ENCODE peak calls at places on chromosomes 7 and 10, in four cellular contexts. O is K562, G is GM12878, P is WTC11. V is an unnamed sample.

GRCh38 chr7:31516680-31517079 is 2.8 kb downstream of the ITPRID1 start:
- DNase-seq in G (no peak), P (no peak), O (no peak), V (no peak)

GRCh38 chr10:63866075-63866746 is 345.0 kb downstream of the REEP3 start:
- DNase-seq in G (peak; percentile 5), P (peak; percentile 87), O (peak; percentile 73), V (peak; percentile 27)

GRCh38 chr7:85191383-85191782 is 4.5 kb upstream of the SEMA3D start:
- DNase-seq in P (no peak), G (no peak), O (no peak), V (no peak)

GRCh38 chr7:91034459-91035368 is 229.5 kb upstream of the FZD1 start:
- DNase-seq in O (peak; percentile 32), G (no peak), P (peak; percentile 61), V (peak; percentile 8)

GRCh38 chr7:43585521-43585920 is 2.6 kb downstream of the STK17A start:
- DNase-seq in P (no peak), G (no peak), O (no peak), V (peak; percentile 43)

GRCh38 chr7:5420841-5421625 is 2.6 kb downstream of the TNRC18 start:
- DNase-seq in G (no peak), O (no peak), P (no peak), V (no peak)

GRCh38 chr7:131933890-131934289 is 377.5 kb upstream of the PODXL start:
- DNase-seq in P (no peak), O (no peak), G (no peak), V (no peak)

GRCh38 chr7:41238851-41239331 is 464.0 kb downstream of the INHBA start:
- DNase-seq in P (no peak), O (no peak), G (no peak), V (no peak)

GRCh38 chr10:62652114-62652513 is 152.4 kb upstream of the ADO start:
- DNase-seq in O (no peak), G (no peak), P (no peak), V (no peak)

GRCh38 chr7:134690016-134690415 is 43.4 kb downstream of the BPGM start:
- DNase-seq in G (no peak), P (no peak), O (no peak), V (no peak)

GRCh38 chr10:8043569-8044306 is 10.8 kb upstream of the GATA3 start:
- DNase-seq in O (no peak), P (peak; percentile 73), G (no peak), V (no peak)

GRCh38 chr7:151721694-151722093 is 155.2 kb downstream of the PRKAG2 start:
- DNase-seq in G (no peak), P (no peak), O (peak; percentile 57), V (no peak)

GRCh38 chr10:132391372-132392020 is 5.5 kb upstream of the PWWP2B start:
- DNase-seq in G (no peak), O (no peak), P (no peak), V (no peak)

GRCh38 chr7:36208997-36209813 is 56.2 kb downstream of the EEPD1 start:
- DNase-seq in G (no peak), O (no peak), P (no peak), V (peak; percentile 35)

GRCh38 chr7:1770331-1770730 is 100.3 kb downstream of the ELFN1 start:
- DNase-seq in G (no peak), O (no peak), P (no peak), V (no peak)

GRCh38 chr10:44576715-44577191 is 191.9 kb upstream of the CXCL12 start:
- DNase-seq in O (no peak), G (no peak), P (no peak), V (no peak)

GRCh38 chr7:132004528-132004927 is 448.1 kb upstream of the PODXL start:
- DNase-seq in G (no peak), O (no peak), P (no peak), V (no peak)

GRCh38 chr7:2723138-2723850 is 35.3 kb downstream of the AMZ1 start:
- DNase-seq in O (no peak), G (no peak), P (no peak), V (no peak)

GRCh38 chr10:22712959-22713852 is 1.2 kb downstream of the PIP4K2A start:
- DNase-seq in P (peak; percentile 28), O (peak; percentile 46), G (no peak), V (peak; percentile 29)

GRCh38 chr10:62083868-62084267 is 182.4 kb downstream of the ARID5B start:
- DNase-seq in O (peak; percentile 32), G (no peak), P (no peak), V (no peak)

GRCh38 chr7:11345621-11346020 is 371.9 kb downstream of the PHF14 start:
- DNase-seq in P (no peak), O (no peak), G (no peak), V (no peak)

GRCh38 chr10:100749059-100749308 is 3.6 kb downstream of the PAX2 start:
- DNase-seq in O (no peak), G (no peak), P (no peak), V (no peak)

GRCh38 chr10:15369642-15370211 is 1.4 kb downstream of the FAM171A1 start:
- DNase-seq in P (peak; percentile 16), G (no peak), O (no peak), V (no peak)

GRCh38 chr10:129914153-129914855 is 49.8 kb downstream of the EBF3 start:
- DNase-seq in O (no peak), G (no peak), P (no peak), V (no peak)

GRCh38 chr7:104264281-104264680 is 56.5 kb upstream of the ORC5 start:
- DNase-seq in G (no peak), O (no peak), P (no peak), V (no peak)

GRCh38 chr7:140033036-140033435 is 29.7 kb downstream of the PARP12 start:
- DNase-seq in P (no peak), O (no peak), G (no peak), V (no peak)
- TF ChIP-seq CBFB in P (no peak), O (no peak), G (no peak), V (no peak)

DNA sequence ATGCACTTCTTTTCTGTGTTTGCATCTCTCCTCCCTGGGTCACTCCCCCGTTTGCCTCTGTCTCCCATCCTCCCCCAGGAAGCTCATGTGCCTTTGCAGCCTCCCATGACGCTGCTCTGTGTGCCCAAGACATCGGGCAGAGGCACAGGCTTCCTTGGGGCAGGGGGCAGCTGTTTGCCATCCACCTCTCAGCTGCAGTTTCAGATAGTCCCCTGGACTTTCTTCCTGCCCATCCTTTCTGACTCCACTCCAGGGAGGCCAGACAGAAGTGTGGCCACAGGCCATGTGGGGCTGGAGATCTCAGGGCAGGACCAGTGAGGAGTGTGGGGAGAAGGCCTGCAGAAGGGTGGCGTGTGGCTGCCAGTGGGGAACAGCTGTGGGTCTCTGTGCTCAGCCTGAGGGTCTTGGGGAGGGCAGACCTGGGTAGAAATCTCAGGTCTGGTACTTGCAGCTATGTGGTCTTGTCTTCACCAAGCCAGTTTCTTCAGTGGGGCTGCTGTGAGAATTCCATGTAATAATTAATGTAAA is 10.6 kb upstream of the SAMD8 start:
- DNase-seq in G (no peak), P (no peak), O (no peak), V (no peak)
- TF ChIP-seq CBFB in G (no peak), P (no peak), O (no peak), V (no peak)

DNA sequence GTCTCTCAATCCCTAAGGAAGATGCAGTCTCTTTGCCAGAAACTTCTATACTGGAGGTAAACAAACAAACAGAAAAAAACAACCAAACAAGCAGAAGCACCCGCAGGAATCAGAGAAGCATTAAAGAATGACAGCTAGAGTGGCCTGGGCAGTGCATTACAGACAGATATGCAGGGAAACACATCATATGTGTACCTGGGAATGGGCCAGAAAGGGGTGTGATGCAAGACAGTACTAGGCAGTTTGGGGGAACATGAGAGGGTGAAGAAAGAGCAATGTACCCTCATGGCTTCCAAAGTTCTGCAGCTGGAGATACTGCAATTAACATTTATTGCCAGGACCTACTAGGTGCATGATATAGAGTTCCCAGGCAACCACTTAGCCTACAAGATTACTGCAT is 177.3 kb downstream of the TMEM178B start:
- DNase-seq in P (no peak), G (no peak), O (no peak), V (no peak)
- TF ChIP-seq CBFB in P (no peak), G (no peak), O (no peak), V (no peak)

GRCh38 chr7:88184848-88185304 is 35.0 kb downstream of the SRI start:
- DNase-seq in P (no peak), G (peak; percentile 58), O (peak; percentile 37), V (no peak)
- TF ChIP-seq CBFB in P (no peak), G (no peak), O (no peak), V (no peak)

DNA sequence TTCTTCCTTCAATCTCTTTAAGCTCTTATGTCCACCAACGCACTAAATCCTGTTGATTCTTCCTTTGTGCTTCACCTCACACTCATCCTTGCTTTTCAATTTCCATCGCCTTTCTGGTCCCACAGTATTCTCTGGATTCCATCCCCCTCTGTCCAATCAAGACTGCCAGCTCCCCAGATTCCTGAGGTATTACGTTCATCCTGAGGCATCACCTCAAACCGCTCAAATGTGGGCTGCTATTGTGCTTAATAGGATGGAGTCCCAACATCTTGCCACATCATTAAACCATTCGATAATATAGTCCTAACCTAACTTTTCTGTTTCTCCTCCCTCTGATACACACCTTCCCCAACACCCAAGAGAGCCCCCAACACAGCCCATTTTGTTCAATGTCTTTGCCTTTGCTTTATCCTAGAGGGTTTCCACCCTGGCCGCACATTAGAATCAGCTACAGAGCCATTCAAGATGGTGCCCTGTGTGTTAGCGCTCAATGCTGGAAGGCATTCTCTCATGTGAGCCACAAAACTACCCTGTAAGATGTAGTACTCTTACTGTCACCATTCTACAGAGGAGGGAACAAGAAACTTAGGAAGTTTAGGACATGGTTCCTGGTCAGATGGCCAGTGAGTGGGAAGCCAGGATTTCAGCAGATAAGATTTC is 79.5 kb upstream of the LEP start:
- DNase-seq in O (no peak), G (no peak), P (no peak), V (no peak)
- TF ChIP-seq CBFB in O (no peak), G (no peak), P (no peak), V (no peak)

GRCh38 chr7:97513326-97513725 is 218.6 kb upstream of the TAC1 start:
- DNase-seq in G (no peak), P (no peak), O (no peak), V (no peak)
- TF ChIP-seq CBFB in G (no peak), P (no peak), O (no peak), V (no peak)

DNA sequence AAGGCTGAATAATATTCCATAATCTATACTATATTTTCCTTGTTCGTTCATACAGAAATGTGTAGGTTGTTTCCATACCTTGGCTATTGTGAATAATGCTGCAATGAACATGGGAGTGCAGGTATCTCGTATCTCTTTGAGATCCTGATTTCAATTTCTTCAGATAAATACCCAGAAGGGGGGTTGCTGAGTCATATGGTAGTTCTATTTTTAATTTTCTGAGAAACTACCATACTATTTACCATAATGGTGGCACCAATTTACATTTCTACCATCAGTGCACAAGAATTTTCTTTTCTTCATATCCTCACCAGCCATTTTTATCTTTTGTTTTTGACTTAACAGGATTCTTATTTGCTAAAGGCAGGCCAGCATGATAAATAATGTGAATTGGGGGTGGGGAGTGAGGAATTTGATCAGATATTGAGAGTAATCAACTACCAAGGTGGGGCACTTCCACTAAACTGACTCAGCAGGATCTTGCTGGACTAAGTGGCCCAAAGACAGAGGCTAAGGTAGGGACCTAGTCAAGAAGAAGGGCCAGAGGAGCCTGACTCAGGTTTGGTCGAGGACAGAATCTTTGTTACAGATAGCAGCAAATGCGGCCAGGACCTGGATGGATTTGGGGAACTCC is 21.5 kb upstream of the CCSER2 start:
- DNase-seq in G (no peak), P (no peak), O (no peak), V (no peak)
- TF ChIP-seq CBFB in G (no peak), P (no peak), O (no peak), V (no peak)

V was measured in HepG2.